ENCODE peak calls at places on chromosomes 6 and 20, in four cellular contexts. Z is H9, X is dorsolateral prefrontal cortex, Q is lower lobe of right lung. T is an unnamed sample.

GRCh38 chr6:136922680-136922996 is 537 bp downstream of the SLC35D3 start:
- DNase-seq in Q (no peak), Z (no peak), X (no peak), T (no peak)

GRCh38 chr20:37435607-37436006 is 85.4 kb upstream of the NNAT start:
- DNase-seq in X (no peak), Q (no peak), Z (no peak), T (no peak)

GRCh38 chr20:14477125-14477524 is 139.7 kb upstream of the FLRT3 start:
- DNase-seq in Z (no peak), X (no peak), Q (no peak), T (no peak)

GRCh38 chr20:45012682-45013302 is 46.5 kb downstream of the STK4 start:
- DNase-seq in X (no peak), Q (no peak), Z (peak; percentile 59), T (peak; percentile 54)

GRCh38 chr6:20891161-20891560 is 356.9 kb downstream of the CDKAL1 start:
- DNase-seq in Q (no peak), X (no peak), Z (no peak), T (no peak)

GRCh38 chr6:138577151-138577915 is 78.0 kb upstream of the NHSL1 start:
- DNase-seq in Q (no peak), X (no peak), Z (no peak), T (no peak)

GRCh38 chr6:136254851-136255466 is 4.8 kb upstream of the MTFR2 start:
- DNase-seq in Q (no peak), Z (no peak), X (no peak), T (no peak)

GRCh38 chr20:47019106-47019824 is 124.6 kb downstream of the EYA2 start:
- DNase-seq in X (no peak), Q (no peak), Z (no peak), T (peak; percentile 19)

GRCh38 chr6:124536792-124537191 is 425.4 kb upstream of the RNF217 start:
- DNase-seq in Q (no peak), Z (no peak), X (no peak), T (no peak)

GRCh38 chr20:48928832-48929725 is 7.6 kb downstream of the ARFGEF2 start:
- DNase-seq in X (no peak), Q (no peak), Z (no peak), T (no peak)

GRCh38 chr20:49356676-49357075 is 78.8 kb upstream of the ZNFX1 start:
- DNase-seq in Z (no peak), X (no peak), Q (no peak), T (no peak)

GRCh38 chr6:97293198-97293696 is 10.2 kb upstream of the MMS22L start:
- DNase-seq in X (no peak), Q (no peak), Z (no peak), T (no peak)

GRCh38 chr20:40815156-40816038 is 126.4 kb upstream of the MAFB start:
- DNase-seq in Q (no peak), Z (no peak), X (no peak), T (no peak)

GRCh38 chr6:52285174-52286068 is 879 bp upstream of the MCM3 start:
- DNase-seq in X (no peak), Q (no peak), Z (no peak), T (peak; percentile 28)

GRCh38 chr20:3785240-3786125 is 1.1 kb downstream of the CENPB start:
- DNase-seq in X (no peak), Z (no peak), Q (peak; percentile 63), T (peak; percentile 62)

GRCh38 chr6:91079939-91080338 is 493.1 kb upstream of the MAP3K7 start:
- DNase-seq in X (no peak), Z (no peak), Q (no peak), T (peak; percentile 28)

DNA sequence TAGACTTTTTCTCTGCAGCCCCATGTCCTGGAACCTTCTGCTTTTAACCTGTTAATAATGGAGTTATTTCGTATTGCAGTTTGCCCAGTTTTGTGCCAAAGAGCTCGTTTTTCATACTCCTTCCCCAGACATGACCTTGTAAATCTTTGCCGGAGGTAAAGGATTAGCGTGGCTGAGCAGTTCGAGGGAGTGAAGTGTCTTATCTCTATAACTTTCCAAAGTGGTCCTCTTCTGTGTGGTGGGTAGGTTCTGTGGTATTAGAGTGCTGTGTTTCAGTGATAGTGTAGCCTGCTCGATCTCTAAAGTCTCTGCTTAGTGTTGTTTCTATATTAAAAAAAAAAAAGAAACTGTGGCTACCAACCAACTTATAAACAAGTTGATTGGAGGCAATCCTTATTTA is 67.5 kb downstream of the FARS2 start:
- DNase-seq in Z (no peak), Q (no peak), X (no peak), T (no peak)
- H3K27ac ChIP-seq in Z (no peak overlapping the region), Q (no peak overlapping the region), X (no peak overlapping the region), T (no peak overlapping the region)

DNA sequence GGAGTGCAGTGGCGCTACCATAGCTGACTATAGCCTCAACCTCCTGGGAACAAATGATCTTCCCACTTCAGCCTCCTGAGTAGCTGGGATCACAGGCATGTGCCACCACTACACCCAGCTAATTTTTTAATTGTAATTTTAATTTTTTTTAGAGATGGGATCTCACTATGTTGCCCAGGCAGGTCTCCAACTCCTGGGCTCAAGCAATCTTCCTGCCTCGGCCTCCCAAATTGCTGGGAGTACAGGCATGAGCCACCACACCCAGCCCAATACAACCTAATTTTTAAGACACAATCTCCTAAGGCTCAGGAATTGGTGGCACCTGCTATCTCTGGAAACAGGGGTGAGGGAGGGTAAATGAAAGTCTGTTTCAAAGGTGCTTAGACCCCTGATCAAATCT is 5.8 kb downstream of the ZBTB24 start:
- DNase-seq in Q (no peak), X (no peak), Z (no peak), T (no peak)
- H3K27ac ChIP-seq in Q (no peak overlapping the region), X (no peak overlapping the region), Z (no peak overlapping the region), T (no peak overlapping the region)

DNA sequence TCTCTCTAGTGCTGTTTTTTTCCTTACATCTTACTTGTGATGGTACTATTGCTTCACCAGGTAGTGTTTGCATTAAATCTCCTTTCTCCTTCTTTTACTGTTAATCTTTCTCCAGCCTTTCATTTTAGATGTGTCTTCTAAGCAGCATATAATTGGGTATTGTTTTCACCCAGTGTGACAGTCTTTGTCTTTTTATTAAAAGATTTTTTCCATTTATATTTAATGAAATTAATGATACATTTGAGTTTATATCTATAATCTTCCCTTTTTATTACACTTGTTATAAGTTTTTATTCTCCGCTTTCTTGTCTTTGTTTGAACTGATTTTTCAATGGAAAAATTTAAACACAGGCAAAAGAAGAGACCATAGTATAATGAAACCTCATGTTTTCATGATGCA is 8.7 kb downstream of the COL20A1 start:
- DNase-seq in Q (no peak), X (no peak), Z (no peak), T (no peak)
- H3K27ac ChIP-seq in Q (no peak overlapping the region), X (no peak overlapping the region), Z (no peak overlapping the region), T (no peak overlapping the region)

GRCh38 chr6:42390228-42390934 is 61.3 kb downstream of the TRERF1 start:
- DNase-seq in Q (no peak), X (no peak), Z (no peak), T (no peak)
- H3K27ac ChIP-seq in Q (peak overlapping the region; percentile 66), X (peak overlapping the region; percentile 6), Z (no peak overlapping the region), T (peak overlapping the region; percentile 12)

GRCh38 chr6:2840794-2841061 is 935 bp downstream of the SERPINB1 start:
- DNase-seq in X (no peak), Q (no peak), Z (no peak), T (no peak)

GRCh38 chr6:2841264-2842138 is at the start of gene SERPINB1:
- DNase-seq in Q (peak; percentile 98), X (peak; percentile 54), Z (peak; percentile 93), T (peak; percentile 98)

GRCh38 chr6:2842139-2842552 is 483 bp upstream of the SERPINB1 start:
- DNase-seq in X (no peak), Q (no peak), Z (no peak), T (no peak)

GRCh38 chr6:2845880-2846208 is 4.2 kb upstream of the SERPINB1 start:
- DNase-seq in Z (no peak), Q (no peak), X (no peak), T (no peak)

DNA sequence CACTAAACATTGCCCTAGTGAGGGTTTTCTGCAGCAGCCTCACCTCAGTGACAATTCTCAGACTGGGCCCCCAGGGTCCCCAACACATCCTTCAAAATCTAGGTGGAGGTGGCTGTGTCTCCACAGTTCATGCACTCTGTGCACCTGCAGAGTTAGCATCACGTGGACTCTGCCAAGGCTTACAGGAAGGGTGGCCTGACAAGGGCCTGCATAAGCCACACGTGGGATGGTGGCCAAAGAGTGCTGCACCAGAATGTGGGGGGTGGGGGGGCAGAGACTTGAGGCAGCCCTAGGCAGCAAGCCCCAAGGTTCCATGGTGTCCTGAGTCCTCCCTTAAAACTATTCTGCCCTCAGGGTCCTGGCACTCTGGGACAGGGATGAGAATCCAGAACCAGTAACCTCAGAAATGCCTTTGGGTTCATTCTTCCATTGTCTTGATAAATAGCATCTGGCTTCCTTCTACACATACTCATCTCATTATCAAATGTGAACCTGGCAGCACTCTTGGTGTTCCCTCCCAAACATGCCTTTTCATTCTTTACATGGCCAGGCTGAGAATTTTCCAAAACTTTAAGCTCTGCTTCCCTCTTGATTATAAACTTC is 1.6 kb upstream of the SERPINB1 start:
- DNase-seq in Q (no peak), Z (no peak), X (no peak), T (no peak)
- H3K27ac ChIP-seq in Q (peak overlapping the region; percentile 98), Z (no peak overlapping the region), X (no peak overlapping the region), T (no peak overlapping the region)

DNA sequence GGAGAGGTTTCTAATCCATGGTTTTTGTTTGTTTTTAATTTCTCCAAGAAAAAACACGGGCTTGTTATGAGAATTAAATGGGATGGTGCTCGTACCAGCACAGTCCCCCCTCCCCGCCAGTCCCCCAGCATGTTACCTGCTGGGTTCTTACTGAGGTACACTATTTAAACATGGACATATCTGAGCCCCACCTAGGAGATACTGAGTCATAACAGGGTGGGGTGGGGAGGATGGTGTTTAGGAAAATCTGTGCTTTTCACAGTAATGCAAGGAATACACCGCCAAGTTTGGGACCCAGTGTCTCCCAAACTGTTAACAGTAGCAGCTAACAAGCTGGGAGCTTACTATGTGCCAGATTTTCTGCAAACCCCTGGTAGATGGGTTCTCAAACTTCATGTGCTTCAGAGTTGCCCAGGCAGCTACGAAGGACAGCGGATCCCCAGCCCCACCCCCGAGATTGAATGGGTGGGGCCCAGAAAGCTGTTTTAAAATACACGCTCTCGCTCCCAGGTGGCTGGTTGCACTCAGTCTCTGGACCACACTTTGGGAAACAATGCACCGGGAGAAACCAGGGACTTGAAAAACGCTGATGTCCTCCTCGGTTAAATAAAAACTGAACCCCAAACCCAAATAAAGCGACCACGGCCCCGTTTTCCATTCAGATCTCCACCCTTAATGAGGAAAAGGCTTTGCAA is 995 bp downstream of the ZFP64 start:
- DNase-seq in Z (peak; percentile 41), X (peak; percentile 23), Q (no peak), T (peak; percentile 28)
- H3K27ac ChIP-seq in Z (no peak overlapping the region), X (peak overlapping the region; percentile 95), Q (peak overlapping the region; percentile 93), T (peak overlapping the region; percentile 94)

GRCh38 chr20:709864-710761 is 34.5 kb upstream of the SCRT2 start:
- DNase-seq in X (no peak), Z (peak; percentile 34), Q (no peak), T (peak; percentile 70)

GRCh38 chr20:710762-711120 is 35.1 kb upstream of the SCRT2 start:
- DNase-seq in Q (no peak), Z (no peak), X (no peak), T (peak; percentile 40)

GRCh38 chr20:707711-708110 is 32.1 kb upstream of the SCRT2 start:
- DNase-seq in Z (peak; percentile 16), X (no peak), Q (no peak), T (no peak)

GRCh38 chr20:709421-709820 is 33.8 kb upstream of the SCRT2 start:
- DNase-seq in X (no peak), Q (no peak), Z (peak; percentile 34), T (no peak)

GRCh38 chr20:708956-709355 is 33.4 kb upstream of the SCRT2 start:
- DNase-seq in X (no peak), Q (no peak), Z (peak; percentile 15), T (no peak)
- H3K27ac ChIP-seq in X (no peak overlapping the region), Q (no peak overlapping the region), Z (no peak overlapping the region), T (no peak overlapping the region)

GRCh38 chr6:112443666-112444065 is 96.5 kb downstream of the RFPL4B start:
- DNase-seq in Q (no peak), Z (no peak), X (no peak), T (no peak)
- H3K27ac ChIP-seq in Q (no peak overlapping the region), Z (no peak overlapping the region), X (no peak overlapping the region), T (no peak overlapping the region)

T was measured in GM23338.